ENCODE peak calls at places on chromosomes 2 and 18, in eight cellular contexts. One of them, this sample, is unnamed. For H3K36me3, the result is how much of the 10 kb centered on the place peaks cover.

GRCh38 chr18:79869591-79870368 is 72.0 kb downstream of the KCNG2 start:
- DNase-seq in heart right ventricle: no peak
- DNase-seq in tibial artery: no peak
- DNase-seq in right atrium auricular region: no peak
- DNase-seq in esophagus muscularis mucosa: no peak
- DNase-seq in IMR-90: no peak
- DNase-seq in uterus: no peak
- DNase-seq in HCT116: no peak
- DNase-seq in this sample: no peak

GRCh38 chr2:96503637-96504243 is 1.4 kb downstream of the NEURL3 start:
- DNase-seq in heart right ventricle: no peak
- DNase-seq in tibial artery: no peak
- DNase-seq in right atrium auricular region: peak
- DNase-seq in esophagus muscularis mucosa: no peak
- DNase-seq in IMR-90: no peak
- DNase-seq in uterus: no peak
- DNase-seq in HCT116: no peak
- DNase-seq in this sample: no peak

GRCh38 chr2:28201711-28202180 is 190.9 kb upstream of the FOSL2 start:
- DNase-seq in heart right ventricle: no peak
- DNase-seq in tibial artery: peak
- DNase-seq in right atrium auricular region: no peak
- DNase-seq in esophagus muscularis mucosa: no peak
- DNase-seq in IMR-90: no peak
- DNase-seq in uterus: peak
- DNase-seq in HCT116: no peak
- DNase-seq in this sample: no peak

GRCh38 chr2:26299488-26300092 is 46.4 kb upstream of the SELENOI start:
- DNase-seq in heart right ventricle: peak
- DNase-seq in tibial artery: peak
- DNase-seq in right atrium auricular region: no peak
- DNase-seq in esophagus muscularis mucosa: no peak
- DNase-seq in IMR-90: peak
- DNase-seq in uterus: peak
- DNase-seq in HCT116: no peak
- DNase-seq in this sample: no peak

GRCh38 chr2:96241901-96242611 is 23.7 kb downstream of the TMEM127 start:
- DNase-seq in heart right ventricle: peak
- DNase-seq in tibial artery: peak
- DNase-seq in right atrium auricular region: no peak
- DNase-seq in esophagus muscularis mucosa: no peak
- DNase-seq in IMR-90: peak
- DNase-seq in uterus: no peak
- DNase-seq in HCT116: no peak
- DNase-seq in this sample: peak

GRCh38 chr2:198282061-198282460 is 477.7 kb downstream of the PLCL1 start:
- DNase-seq in heart right ventricle: no peak
- DNase-seq in tibial artery: no peak
- DNase-seq in right atrium auricular region: no peak
- DNase-seq in esophagus muscularis mucosa: peak
- DNase-seq in IMR-90: no peak
- DNase-seq in uterus: no peak
- DNase-seq in HCT116: no peak
- DNase-seq in this sample: no peak

GRCh38 chr2:43129676-43130547 is 96.5 kb downstream of the ZFP36L2 start:
- DNase-seq in heart right ventricle: no peak
- DNase-seq in tibial artery: peak
- DNase-seq in right atrium auricular region: no peak
- DNase-seq in esophagus muscularis mucosa: no peak
- DNase-seq in IMR-90: peak
- DNase-seq in uterus: no peak
- DNase-seq in HCT116: no peak
- DNase-seq in this sample: peak

GRCh38 chr18:56836173-56836572 is 185.0 kb downstream of the WDR7 start:
- DNase-seq in heart right ventricle: no peak
- DNase-seq in tibial artery: no peak
- DNase-seq in right atrium auricular region: no peak
- DNase-seq in esophagus muscularis mucosa: no peak
- DNase-seq in IMR-90: no peak
- DNase-seq in uterus: no peak
- DNase-seq in HCT116: no peak
- DNase-seq in this sample: no peak

GRCh38 chr18:79797518-79798345 is at the start of gene KCNG2:
- DNase-seq in heart right ventricle: no peak
- DNase-seq in tibial artery: no peak
- DNase-seq in right atrium auricular region: no peak
- DNase-seq in esophagus muscularis mucosa: no peak
- DNase-seq in IMR-90: no peak
- DNase-seq in uterus: no peak
- DNase-seq in HCT116: no peak
- DNase-seq in this sample: peak

GRCh38 chr2:174614261-174614660 is 16.7 kb upstream of the WIPF1 start:
- DNase-seq in heart right ventricle: no peak
- DNase-seq in tibial artery: no peak
- DNase-seq in right atrium auricular region: no peak
- DNase-seq in esophagus muscularis mucosa: no peak
- DNase-seq in IMR-90: peak
- DNase-seq in uterus: no peak
- DNase-seq in HCT116: no peak
- DNase-seq in this sample: no peak

GRCh38 chr18:32439802-32440201 is 30.9 kb downstream of the GAREM1 start:
- DNase-seq in heart right ventricle: no peak
- DNase-seq in tibial artery: no peak
- DNase-seq in right atrium auricular region: no peak
- DNase-seq in esophagus muscularis mucosa: no peak
- DNase-seq in IMR-90: no peak
- DNase-seq in uterus: no peak
- DNase-seq in HCT116: peak
- DNase-seq in this sample: no peak

GRCh38 chr2:174561283-174562275 is 36.0 kb downstream of the WIPF1 start:
- DNase-seq in heart right ventricle: peak
- DNase-seq in tibial artery: peak
- DNase-seq in right atrium auricular region: peak
- DNase-seq in esophagus muscularis mucosa: no peak
- DNase-seq in IMR-90: peak
- DNase-seq in uterus: peak
- DNase-seq in HCT116: no peak
- DNase-seq in this sample: no peak

GRCh38 chr2:201647431-201647830 is 4.1 kb upstream of the TMEM237 start:
- DNase-seq in heart right ventricle: no peak
- DNase-seq in tibial artery: no peak
- DNase-seq in right atrium auricular region: no peak
- DNase-seq in esophagus muscularis mucosa: no peak
- DNase-seq in IMR-90: no peak
- DNase-seq in uterus: no peak
- DNase-seq in HCT116: no peak
- DNase-seq in this sample: no peak

GRCh38 chr18:65235966-65236634 is 514.7 kb upstream of the CDH7 start:
- DNase-seq in heart right ventricle: no peak
- DNase-seq in tibial artery: no peak
- DNase-seq in right atrium auricular region: no peak
- DNase-seq in esophagus muscularis mucosa: no peak
- DNase-seq in IMR-90: no peak
- DNase-seq in uterus: no peak
- DNase-seq in HCT116: no peak
- DNase-seq in this sample: no peak

GRCh38 chr2:13681936-13682335 is 950.6 kb upstream of the LRATD1 start:
- DNase-seq in heart right ventricle: no peak
- DNase-seq in tibial artery: no peak
- DNase-seq in right atrium auricular region: no peak
- DNase-seq in esophagus muscularis mucosa: no peak
- DNase-seq in IMR-90: peak
- DNase-seq in uterus: no peak
- DNase-seq in HCT116: no peak
- DNase-seq in this sample: no peak

GRCh38 chr2:237978058-237978712 is 11.4 kb downstream of the UBE2F start:
- DNase-seq in heart right ventricle: peak
- DNase-seq in tibial artery: no peak
- DNase-seq in right atrium auricular region: no peak
- DNase-seq in esophagus muscularis mucosa: no peak
- DNase-seq in IMR-90: peak
- DNase-seq in uterus: peak
- DNase-seq in HCT116: no peak
- DNase-seq in this sample: peak

GRCh38 chr18:6963452-6964097 is 154.0 kb downstream of the LAMA1 start:
- DNase-seq in heart right ventricle: no peak
- DNase-seq in tibial artery: no peak
- DNase-seq in right atrium auricular region: no peak
- DNase-seq in esophagus muscularis mucosa: no peak
- DNase-seq in IMR-90: no peak
- DNase-seq in uterus: no peak
- DNase-seq in HCT116: no peak
- DNase-seq in this sample: no peak

GRCh38 chr2:231565915-231566594 is 26.6 kb upstream of the TEX44 start:
- DNase-seq in heart right ventricle: no peak
- DNase-seq in tibial artery: no peak
- DNase-seq in right atrium auricular region: no peak
- DNase-seq in esophagus muscularis mucosa: no peak
- DNase-seq in IMR-90: no peak
- DNase-seq in uterus: no peak
- DNase-seq in HCT116: no peak
- DNase-seq in this sample: no peak

GRCh38 chr2:231568098-231568784 is 24.4 kb upstream of the TEX44 start:
- DNase-seq in heart right ventricle: no peak
- DNase-seq in tibial artery: no peak
- DNase-seq in right atrium auricular region: no peak
- DNase-seq in esophagus muscularis mucosa: no peak
- DNase-seq in IMR-90: no peak
- DNase-seq in uterus: no peak
- DNase-seq in HCT116: no peak
- DNase-seq in this sample: no peak

GRCh38 chr2:231568785-231569435 is 23.8 kb upstream of the TEX44 start:
- DNase-seq in heart right ventricle: no peak
- DNase-seq in tibial artery: no peak
- DNase-seq in right atrium auricular region: no peak
- DNase-seq in esophagus muscularis mucosa: no peak
- DNase-seq in IMR-90: no peak
- DNase-seq in uterus: no peak
- DNase-seq in HCT116: no peak
- DNase-seq in this sample: no peak

GRCh38 chr2:231567159-231567558 is 25.5 kb upstream of the TEX44 start:
- DNase-seq in heart right ventricle: no peak
- DNase-seq in tibial artery: no peak
- DNase-seq in right atrium auricular region: no peak
- DNase-seq in esophagus muscularis mucosa: no peak
- DNase-seq in IMR-90: no peak
- DNase-seq in uterus: no peak
- DNase-seq in HCT116: no peak
- DNase-seq in this sample: no peak

GRCh38 chr2:231563378-231563961 is 29.2 kb upstream of the TEX44 start:
- DNase-seq in heart right ventricle: peak
- DNase-seq in tibial artery: no peak
- DNase-seq in right atrium auricular region: no peak
- DNase-seq in esophagus muscularis mucosa: no peak
- DNase-seq in IMR-90: peak
- DNase-seq in uterus: peak
- DNase-seq in HCT116: peak
- DNase-seq in this sample: no peak
- H3K4me3 ChIP-seq in heart right ventricle: no peak
- H3K4me3 ChIP-seq in tibial artery: no peak
- H3K4me3 ChIP-seq in right atrium auricular region: no peak
- H3K4me3 ChIP-seq in esophagus muscularis mucosa: no peak
- H3K4me3 ChIP-seq in IMR-90: no peak
- H3K4me3 ChIP-seq in uterus: no peak
- H3K4me3 ChIP-seq in HCT116: no peak
- H3K4me3 ChIP-seq in this sample: no peak

GRCh38 chr2:219248845-219249202 is 3.5 kb downstream of the STK16 start:
- DNase-seq in heart right ventricle: no peak
- DNase-seq in tibial artery: no peak
- DNase-seq in right atrium auricular region: no peak
- DNase-seq in esophagus muscularis mucosa: no peak
- DNase-seq in IMR-90: no peak
- DNase-seq in uterus: no peak
- DNase-seq in HCT116: no peak
- DNase-seq in this sample: no peak
- H3K36me3 ChIP-seq in heart right ventricle: under half
- H3K36me3 ChIP-seq in tibial artery: under half
- H3K36me3 ChIP-seq in right atrium auricular region: under half
- H3K36me3 ChIP-seq in esophagus muscularis mucosa: under half
- H3K36me3 ChIP-seq in IMR-90: under half
- H3K36me3 ChIP-seq in uterus: under half
- H3K36me3 ChIP-seq in HCT116: under half
- H3K36me3 ChIP-seq in this sample: under half

DNA sequence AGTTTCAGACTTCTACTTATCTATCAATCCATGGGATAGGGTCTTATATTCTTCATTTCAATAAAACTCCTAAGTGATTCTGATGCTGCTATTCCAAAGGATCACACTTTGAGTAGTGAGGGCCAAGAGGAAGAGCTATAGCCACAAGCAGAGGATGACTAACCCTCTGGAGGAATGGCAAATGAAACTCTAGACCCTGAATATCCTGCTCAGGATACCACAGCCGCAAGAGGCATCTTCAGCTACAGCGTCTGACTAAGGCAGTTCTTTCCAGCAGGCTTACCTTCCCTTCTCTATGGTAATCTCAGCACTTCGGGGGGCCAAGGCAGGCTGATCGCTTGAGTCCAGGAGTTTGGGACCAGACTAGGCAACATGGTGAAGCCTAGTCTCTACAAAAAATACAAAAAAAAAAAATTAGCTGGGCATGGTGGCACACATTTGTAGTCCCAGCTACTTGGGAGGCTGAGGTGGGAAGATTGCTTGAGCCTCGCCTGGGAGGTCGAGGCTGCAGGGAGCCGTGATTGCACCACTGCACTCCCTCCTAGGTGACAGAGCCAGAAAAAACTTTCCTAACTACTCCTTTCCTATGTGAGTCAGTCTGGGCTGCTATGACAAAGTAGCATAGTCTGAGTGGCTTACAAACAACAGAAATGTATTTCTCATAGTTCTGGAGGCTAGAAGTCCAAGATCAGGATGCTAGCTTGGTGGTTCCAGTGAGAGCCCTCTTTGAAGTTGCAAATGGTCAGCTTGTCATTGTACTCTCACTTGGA is 371.9 kb downstream of the IRS1 start:
- DNase-seq in heart right ventricle: no peak
- DNase-seq in tibial artery: peak
- DNase-seq in right atrium auricular region: no peak
- DNase-seq in esophagus muscularis mucosa: no peak
- DNase-seq in IMR-90: peak
- DNase-seq in uterus: no peak
- DNase-seq in HCT116: peak
- DNase-seq in this sample: no peak
- TF ChIP-seq CTCF in heart right ventricle: no peak
- TF ChIP-seq CTCF in tibial artery: no peak
- TF ChIP-seq CTCF in right atrium auricular region: no peak
- TF ChIP-seq CTCF in esophagus muscularis mucosa: no peak
- TF ChIP-seq CTCF in IMR-90: peak
- TF ChIP-seq CTCF in uterus: no peak
- TF ChIP-seq CTCF in HCT116: no peak
- TF ChIP-seq CTCF in this sample: no peak

DNA sequence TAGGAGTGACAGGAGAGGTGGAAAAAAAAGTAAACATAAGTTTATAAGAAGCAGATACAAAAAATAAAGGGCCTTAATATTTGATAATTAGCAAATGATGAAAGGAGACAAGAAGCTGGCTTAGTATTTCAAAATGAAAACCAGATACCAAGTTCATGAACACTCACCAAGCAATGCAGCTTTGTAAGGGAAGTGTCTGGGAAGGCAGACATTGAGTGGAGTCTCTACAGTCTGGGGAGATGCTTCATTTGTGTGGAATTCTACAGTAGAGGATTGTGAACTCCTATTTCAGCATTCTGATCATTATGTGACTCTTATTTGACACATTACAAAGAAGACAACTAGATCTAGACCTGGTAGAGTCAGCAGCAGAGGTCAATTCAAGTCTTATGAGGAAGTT is 1072.7 kb downstream of the DSC3 start:
- DNase-seq in heart right ventricle: no peak
- DNase-seq in tibial artery: no peak
- DNase-seq in right atrium auricular region: no peak
- DNase-seq in esophagus muscularis mucosa: no peak
- DNase-seq in IMR-90: no peak
- DNase-seq in uterus: no peak
- DNase-seq in HCT116: no peak
- DNase-seq in this sample: no peak
- H3K4me3 ChIP-seq in heart right ventricle: no peak
- H3K4me3 ChIP-seq in tibial artery: no peak
- H3K4me3 ChIP-seq in right atrium auricular region: no peak
- H3K4me3 ChIP-seq in esophagus muscularis mucosa: no peak
- H3K4me3 ChIP-seq in IMR-90: no peak
- H3K4me3 ChIP-seq in uterus: no peak
- H3K4me3 ChIP-seq in HCT116: no peak
- H3K4me3 ChIP-seq in this sample: no peak